ENCODE peak calls at places on chromosomes 7 and 10, in seven cellular contexts. One of them, this sample, is unnamed.

GRCh38 chr7:19969859-19970493 is 196.6 kb upstream of the TMEM196 start:
- DNase-seq in A549: peak
- DNase-seq in IMR-90: no peak
- DNase-seq in astrocyte: peak
- DNase-seq in GM23248: peak
- DNase-seq in mesenchymal stem cell: peak
- DNase-seq in mammary epithelial cell: no peak
- DNase-seq in this sample: peak

GRCh38 chr7:16356241-16356958 is 64.9 kb downstream of the CRPPA start:
- DNase-seq in A549: no peak
- DNase-seq in IMR-90: peak
- DNase-seq in astrocyte: peak
- DNase-seq in GM23248: peak
- DNase-seq in mesenchymal stem cell: peak
- DNase-seq in mammary epithelial cell: no peak
- DNase-seq in this sample: no peak

GRCh38 chr10:126013489-126014281 is 117.3 kb downstream of the FANK1 start:
- DNase-seq in A549: peak
- DNase-seq in IMR-90: peak
- DNase-seq in astrocyte: peak
- DNase-seq in GM23248: peak
- DNase-seq in mesenchymal stem cell: peak
- DNase-seq in mammary epithelial cell: peak
- DNase-seq in this sample: peak

GRCh38 chr7:26093023-26093422 is 59.0 kb upstream of the NFE2L3 start:
- DNase-seq in A549: no peak
- DNase-seq in IMR-90: no peak
- DNase-seq in astrocyte: no peak
- DNase-seq in GM23248: no peak
- DNase-seq in mesenchymal stem cell: no peak
- DNase-seq in mammary epithelial cell: no peak
- DNase-seq in this sample: no peak

GRCh38 chr7:131161103-131161502 is 166.6 kb upstream of the MKLN1 start:
- DNase-seq in A549: no peak
- DNase-seq in IMR-90: peak
- DNase-seq in astrocyte: peak
- DNase-seq in GM23248: peak
- DNase-seq in mesenchymal stem cell: peak
- DNase-seq in mammary epithelial cell: no peak
- DNase-seq in this sample: no peak

GRCh38 chr7:3673524-3673923 is 372.5 kb downstream of the SDK1 start:
- DNase-seq in A549: peak
- DNase-seq in IMR-90: peak
- DNase-seq in astrocyte: no peak
- DNase-seq in GM23248: no peak
- DNase-seq in mesenchymal stem cell: no peak
- DNase-seq in mammary epithelial cell: no peak
- DNase-seq in this sample: peak

GRCh38 chr10:116815641-116816415 is 33.5 kb upstream of the ENO4 start:
- DNase-seq in A549: no peak
- DNase-seq in IMR-90: peak
- DNase-seq in astrocyte: peak
- DNase-seq in GM23248: peak
- DNase-seq in mesenchymal stem cell: no peak
- DNase-seq in mammary epithelial cell: peak
- DNase-seq in this sample: peak

GRCh38 chr10:87818505-87819273 is 663 bp upstream of the ATAD1 start:
- DNase-seq in A549: peak
- DNase-seq in IMR-90: peak
- DNase-seq in astrocyte: peak
- DNase-seq in GM23248: peak
- DNase-seq in mesenchymal stem cell: peak
- DNase-seq in mammary epithelial cell: peak
- DNase-seq in this sample: peak

GRCh38 chr10:125269716-125270115 is 109.4 kb upstream of the CTBP2 start:
- DNase-seq in A549: no peak
- DNase-seq in IMR-90: no peak
- DNase-seq in astrocyte: no peak
- DNase-seq in GM23248: no peak
- DNase-seq in mesenchymal stem cell: no peak
- DNase-seq in mammary epithelial cell: no peak
- DNase-seq in this sample: no peak

GRCh38 chr7:8133955-8134733 is 127.8 kb downstream of the ICA1 start:
- DNase-seq in A549: no peak
- DNase-seq in IMR-90: no peak
- DNase-seq in astrocyte: peak
- DNase-seq in GM23248: no peak
- DNase-seq in mesenchymal stem cell: no peak
- DNase-seq in mammary epithelial cell: peak
- DNase-seq in this sample: peak

GRCh38 chr7:27814054-27814453 is 74.1 kb downstream of the TAX1BP1 start:
- DNase-seq in A549: no peak
- DNase-seq in IMR-90: peak
- DNase-seq in astrocyte: peak
- DNase-seq in GM23248: no peak
- DNase-seq in mesenchymal stem cell: no peak
- DNase-seq in mammary epithelial cell: no peak
- DNase-seq in this sample: no peak

GRCh38 chr7:68362745-68363518 is 1235.3 kb upstream of the AUTS2 start:
- DNase-seq in A549: no peak
- DNase-seq in IMR-90: no peak
- DNase-seq in astrocyte: no peak
- DNase-seq in GM23248: no peak
- DNase-seq in mesenchymal stem cell: no peak
- DNase-seq in mammary epithelial cell: no peak
- DNase-seq in this sample: no peak

GRCh38 chr7:42972703-42973500 is 40.7 kb downstream of the MRPL32 start:
- DNase-seq in A549: peak
- DNase-seq in IMR-90: peak
- DNase-seq in astrocyte: peak
- DNase-seq in GM23248: peak
- DNase-seq in mesenchymal stem cell: peak
- DNase-seq in mammary epithelial cell: no peak
- DNase-seq in this sample: peak

GRCh38 chr7:74400420-74401136 is 53.1 kb upstream of the GTF2IRD1 start:
- DNase-seq in A549: no peak
- DNase-seq in IMR-90: no peak
- DNase-seq in astrocyte: no peak
- DNase-seq in GM23248: no peak
- DNase-seq in mesenchymal stem cell: no peak
- DNase-seq in mammary epithelial cell: no peak
- DNase-seq in this sample: no peak

GRCh38 chr7:50119815-50120637 is 27.0 kb upstream of the ZPBP start:
- DNase-seq in A549: peak
- DNase-seq in IMR-90: no peak
- DNase-seq in astrocyte: no peak
- DNase-seq in GM23248: no peak
- DNase-seq in mesenchymal stem cell: no peak
- DNase-seq in mammary epithelial cell: no peak
- DNase-seq in this sample: peak

GRCh38 chr7:111018960-111019835 is 71.7 kb upstream of the LRRN3 start:
- DNase-seq in A549: no peak
- DNase-seq in IMR-90: no peak
- DNase-seq in astrocyte: no peak
- DNase-seq in GM23248: no peak
- DNase-seq in mesenchymal stem cell: no peak
- DNase-seq in mammary epithelial cell: no peak
- DNase-seq in this sample: peak

GRCh38 chr7:22997871-22998515 is 15.9 kb downstream of the HYCC1 start:
- DNase-seq in A549: no peak
- DNase-seq in IMR-90: no peak
- DNase-seq in astrocyte: no peak
- DNase-seq in GM23248: no peak
- DNase-seq in mesenchymal stem cell: no peak
- DNase-seq in mammary epithelial cell: no peak
- DNase-seq in this sample: no peak

GRCh38 chr10:30051220-30051619 is 8.2 kb downstream of the JCAD start:
- DNase-seq in A549: no peak
- DNase-seq in IMR-90: peak
- DNase-seq in astrocyte: no peak
- DNase-seq in GM23248: no peak
- DNase-seq in mesenchymal stem cell: peak
- DNase-seq in mammary epithelial cell: no peak
- DNase-seq in this sample: no peak

GRCh38 chr7:5382281-5383041 is 41.2 kb downstream of the TNRC18 start:
- DNase-seq in A549: no peak
- DNase-seq in IMR-90: peak
- DNase-seq in astrocyte: peak
- DNase-seq in GM23248: peak
- DNase-seq in mesenchymal stem cell: peak
- DNase-seq in mammary epithelial cell: no peak
- DNase-seq in this sample: no peak

GRCh38 chr10:67780759-67781538 is 57.0 kb downstream of the DNAJC12 start:
- DNase-seq in A549: no peak
- DNase-seq in IMR-90: no peak
- DNase-seq in astrocyte: no peak
- DNase-seq in GM23248: no peak
- DNase-seq in mesenchymal stem cell: no peak
- DNase-seq in mammary epithelial cell: no peak
- DNase-seq in this sample: peak

GRCh38 chr7:18974803-18975202 is 142.6 kb downstream of the TWIST1 start:
- DNase-seq in A549: peak
- DNase-seq in IMR-90: peak
- DNase-seq in astrocyte: peak
- DNase-seq in GM23248: peak
- DNase-seq in mesenchymal stem cell: peak
- DNase-seq in mammary epithelial cell: peak
- DNase-seq in this sample: peak

GRCh38 chr7:85595639-85596268 is 408.9 kb upstream of the SEMA3D start:
- DNase-seq in A549: no peak
- DNase-seq in IMR-90: peak
- DNase-seq in astrocyte: peak
- DNase-seq in GM23248: peak
- DNase-seq in mesenchymal stem cell: peak
- DNase-seq in mammary epithelial cell: peak
- DNase-seq in this sample: peak

GRCh38 chr7:37945336-37945735 is 24.9 kb downstream of the EPDR1 start:
- DNase-seq in A549: no peak
- DNase-seq in IMR-90: no peak
- DNase-seq in astrocyte: peak
- DNase-seq in GM23248: no peak
- DNase-seq in mesenchymal stem cell: peak
- DNase-seq in mammary epithelial cell: no peak
- DNase-seq in this sample: no peak

GRCh38 chr10:77560471-77560870 is 77.1 kb downstream of the KCNMA1 start:
- DNase-seq in A549: no peak
- DNase-seq in IMR-90: no peak
- DNase-seq in astrocyte: no peak
- DNase-seq in GM23248: no peak
- DNase-seq in mesenchymal stem cell: no peak
- DNase-seq in mammary epithelial cell: no peak
- DNase-seq in this sample: no peak
- H3K4me2 ChIP-seq in A549: no peak
- H3K4me2 ChIP-seq in IMR-90: no peak
- H3K4me2 ChIP-seq in astrocyte: no peak
- H3K4me2 ChIP-seq in GM23248: no peak
- H3K4me2 ChIP-seq in mesenchymal stem cell: no peak
- H3K4me2 ChIP-seq in mammary epithelial cell: no peak
- H3K4me2 ChIP-seq in this sample: no peak

GRCh38 chr10:28432210-28432676 is 100.7 kb upstream of the WAC start:
- DNase-seq in A549: peak
- DNase-seq in IMR-90: peak
- DNase-seq in astrocyte: peak
- DNase-seq in GM23248: peak
- DNase-seq in mesenchymal stem cell: peak
- DNase-seq in mammary epithelial cell: peak
- DNase-seq in this sample: peak
- H3K27ac ChIP-seq in A549: peak
- H3K27ac ChIP-seq in IMR-90: no peak
- H3K27ac ChIP-seq in astrocyte: no peak
- H3K27ac ChIP-seq in GM23248: no peak
- H3K27ac ChIP-seq in mesenchymal stem cell: no peak
- H3K27ac ChIP-seq in mammary epithelial cell: no peak
- H3K27ac ChIP-seq in this sample: no peak

GRCh38 chr7:540579-540978 is 20.9 kb upstream of the PDGFA start:
- DNase-seq in A549: no peak
- DNase-seq in IMR-90: no peak
- DNase-seq in astrocyte: no peak
- DNase-seq in GM23248: no peak
- DNase-seq in mesenchymal stem cell: no peak
- DNase-seq in mammary epithelial cell: no peak
- DNase-seq in this sample: no peak

GRCh38 chr7:542131-542934 is 22.7 kb upstream of the PDGFA start:
- DNase-seq in A549: no peak
- DNase-seq in IMR-90: no peak
- DNase-seq in astrocyte: no peak
- DNase-seq in GM23248: no peak
- DNase-seq in mesenchymal stem cell: no peak
- DNase-seq in mammary epithelial cell: no peak
- DNase-seq in this sample: no peak

GRCh38 chr7:542935-543789 is 23.5 kb upstream of the PDGFA start:
- DNase-seq in A549: peak
- DNase-seq in IMR-90: peak
- DNase-seq in astrocyte: peak
- DNase-seq in GM23248: peak
- DNase-seq in mesenchymal stem cell: peak
- DNase-seq in mammary epithelial cell: peak
- DNase-seq in this sample: peak

GRCh38 chr7:540997-541396 is 21.4 kb upstream of the PDGFA start:
- DNase-seq in A549: no peak
- DNase-seq in IMR-90: no peak
- DNase-seq in astrocyte: no peak
- DNase-seq in GM23248: no peak
- DNase-seq in mesenchymal stem cell: no peak
- DNase-seq in mammary epithelial cell: no peak
- DNase-seq in this sample: no peak

DNA sequence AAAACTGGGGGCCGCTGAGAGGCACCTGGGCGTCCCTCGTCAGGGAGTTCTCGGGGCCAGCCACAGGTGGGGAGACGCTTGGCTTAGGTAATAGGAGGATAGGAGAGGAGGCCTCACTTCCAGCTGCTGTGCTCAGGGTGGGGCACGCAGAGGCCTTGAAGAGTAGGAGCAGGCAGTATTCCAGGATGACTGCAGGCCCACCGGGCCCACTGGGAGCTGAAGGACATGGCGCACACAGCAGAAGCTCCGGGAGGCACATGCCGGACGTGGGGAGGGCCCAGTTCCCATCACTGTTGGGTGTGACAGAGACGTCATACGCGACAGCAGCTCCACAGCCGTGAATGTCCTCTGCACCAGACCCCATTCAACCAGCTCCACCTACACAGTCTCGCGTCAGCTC is 22.0 kb upstream of the PDGFA start:
- DNase-seq in A549: no peak
- DNase-seq in IMR-90: no peak
- DNase-seq in astrocyte: no peak
- DNase-seq in GM23248: no peak
- DNase-seq in mesenchymal stem cell: no peak
- DNase-seq in mammary epithelial cell: no peak
- DNase-seq in this sample: no peak
- H3K4me2 ChIP-seq in A549: no peak
- H3K4me2 ChIP-seq in IMR-90: no peak
- H3K4me2 ChIP-seq in astrocyte: peak
- H3K4me2 ChIP-seq in GM23248: no peak
- H3K4me2 ChIP-seq in mesenchymal stem cell: no peak
- H3K4me2 ChIP-seq in mammary epithelial cell: no peak
- H3K4me2 ChIP-seq in this sample: no peak

DNA sequence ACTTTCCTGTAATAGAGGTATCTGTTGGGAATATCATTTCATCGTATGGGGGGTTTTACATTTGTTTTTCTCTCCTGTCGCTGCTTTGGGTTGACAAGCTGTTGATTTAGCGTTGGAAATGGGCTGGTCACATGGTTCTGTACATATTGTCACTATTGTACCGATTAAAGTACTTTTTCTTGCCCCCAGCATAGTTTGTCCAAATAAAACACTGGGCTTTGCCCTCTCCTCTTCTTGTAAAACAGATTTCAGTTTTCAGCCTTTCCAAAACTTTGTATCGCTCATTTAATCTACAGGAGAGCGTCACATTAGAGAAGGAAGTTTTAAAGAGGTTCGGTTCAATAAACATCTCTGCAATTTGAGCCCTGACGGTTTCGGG is 4.0 kb downstream of the BMI1 start:
- DNase-seq in A549: no peak
- DNase-seq in IMR-90: no peak
- DNase-seq in astrocyte: no peak
- DNase-seq in GM23248: no peak
- DNase-seq in mesenchymal stem cell: no peak
- DNase-seq in mammary epithelial cell: no peak
- DNase-seq in this sample: no peak
- H3K27ac ChIP-seq in A549: peak
- H3K27ac ChIP-seq in IMR-90: no peak
- H3K27ac ChIP-seq in astrocyte: no peak
- H3K27ac ChIP-seq in GM23248: peak
- H3K27ac ChIP-seq in mesenchymal stem cell: no peak
- H3K27ac ChIP-seq in mammary epithelial cell: no peak
- H3K27ac ChIP-seq in this sample: peak